ENCODE peak calls at places on chromosomes 11 and 22, in four cellular contexts. L is CD8-positive, alpha-beta T cell; N is cardiac muscle cell; A is brain microvascular endothelial cell. I is an unnamed sample.
A peak's percentile ranks its signal among the peaks of the same experiment; 100 is the strongest.

GRCh38 chr11:124075492-124075840 is 34.3 kb upstream of the OR10G7 start:
- DNase-seq in L (no peak), N (no peak), A (no peak), I (no peak)

GRCh38 chr11:18171377-18172000 is 1.1 kb upstream of the MRGPRX4 start:
- DNase-seq in L (no peak), N (peak; percentile 47), A (peak; percentile 12), I (no peak)

GRCh38 chr11:269146-269890 is 8.9 kb upstream of the NLRP6 start:
- DNase-seq in L (peak; percentile 77), N (no peak), A (no peak), I (no peak)

GRCh38 chr11:113174862-113175261 is 139.5 kb upstream of the TTC12 start:
- DNase-seq in L (no peak), N (peak; percentile 31), A (no peak), I (no peak)

GRCh38 chr11:2892215-2893020 is 6.8 kb upstream of the CDKN1C start:
- DNase-seq in L (peak; percentile 80), N (peak; percentile 74), A (no peak), I (no peak)

GRCh38 chr22:48105254-48105653 is 1342.8 kb downstream of the TBC1D22A start:
- DNase-seq in L (no peak), N (no peak), A (no peak), I (no peak)

GRCh38 chr22:49281467-49282340 is 546.0 kb downstream of the BRD1 start:
- DNase-seq in L (no peak), N (no peak), A (peak; percentile 2), I (no peak)

GRCh38 chr11:19419021-19419750 is 178.4 kb upstream of the E2F8 start:
- DNase-seq in L (no peak), N (peak; percentile 74), A (peak; percentile 14), I (no peak)

GRCh38 chr11:119974467-119974866 is 163.4 kb downstream of the TRIM29 start:
- DNase-seq in L (peak; percentile 15), N (no peak), A (no peak), I (no peak)

GRCh38 chr11:119056397-119056999 is 507 bp downstream of the HYOU1 start:
- DNase-seq in L (peak; percentile 64), N (peak; percentile 3), A (no peak), I (no peak)

GRCh38 chr11:133898031-133898769 is 52.9 kb upstream of the SPATA19 start:
- DNase-seq in L (peak; percentile 34), N (no peak), A (no peak), I (no peak)

GRCh38 chr11:121391914-121392313 is 60.2 kb upstream of the SORL1 start:
- DNase-seq in L (no peak), N (no peak), A (no peak), I (peak; percentile 68)

GRCh38 chr22:48796295-48797015 is 1031.2 kb downstream of the BRD1 start:
- DNase-seq in L (no peak), N (no peak), A (no peak), I (no peak)

GRCh38 chr11:6812391-6813005 is 13.0 kb upstream of the OR6A2 start:
- DNase-seq in L (peak; percentile 52), N (peak; percentile 54), A (peak; percentile 22), I (no peak)

GRCh38 chr11:45045692-45046471 is 95.2 kb upstream of the TP53I11 start:
- DNase-seq in L (no peak), N (peak; percentile 79), A (peak; percentile 39), I (peak; percentile 31)

GRCh38 chr11:92111291-92111690 is 113.3 kb upstream of the FAT3 start:
- DNase-seq in L (no peak), N (no peak), A (no peak), I (no peak)

GRCh38 chr11:102516179-102516578 is 14.4 kb downstream of the MMP7 start:
- DNase-seq in L (no peak), N (no peak), A (no peak), I (peak; percentile 52)

GRCh38 chr11:92226331-92227232 is 2.0 kb downstream of the FAT3 start:
- DNase-seq in L (no peak), N (no peak), A (no peak), I (no peak)

GRCh38 chr22:18091478-18091877 is 13.7 kb downstream of the PEX26 start:
- DNase-seq in L (no peak), N (no peak), A (no peak), I (no peak)

GRCh38 chr22:31313366-31314147 is 21.3 kb upstream of the PIK3IP1 start:
- DNase-seq in L (peak; percentile 82), N (peak; percentile 89), A (peak; percentile 62), I (peak; percentile 76)

GRCh38 chr22:36577019-36577418 is 48.1 kb upstream of the EIF3D start:
- DNase-seq in L (no peak), N (peak; percentile 15), A (peak; percentile 89), I (peak; percentile 31)

GRCh38 chr11:64266339-64266738 is 15.0 kb downstream of the PLCB3 start:
- DNase-seq in L (no peak), N (no peak), A (peak; percentile 45), I (no peak)

GRCh38 chr22:50577987-50578775 is at the start of gene CPT1B:
- DNase-seq in L (no peak), N (peak; percentile 42), A (no peak), I (no peak)

GRCh38 chr11:72812968-72813739 is 1.1 kb upstream of the ATG16L2 start:
- DNase-seq in L (peak; percentile 69), N (peak; percentile 59), A (peak; percentile 56), I (no peak)

GRCh38 chr11:118618115-118618990 is 10.9 kb downstream of the PHLDB1 start:
- DNase-seq in L (no peak), N (peak; percentile 94), A (peak; percentile 88), I (no peak)

GRCh38 chr11:134483291-134483690 is 71.2 kb upstream of the B3GAT1 start:
- DNase-seq in L (peak; percentile 45), N (no peak), A (no peak), I (no peak)

GRCh38 chr11:5713695-5714094 is 22.6 kb upstream of the OR56B1 start:
- DNase-seq in L (no peak), N (peak; percentile 57), A (no peak), I (no peak)

GRCh38 chr11:47408598-47409439 is 429 bp downstream of the SLC39A13 start:
- DNase-seq in L (no peak), N (peak; percentile 85), A (peak; percentile 69), I (peak; percentile 55)

GRCh38 chr11:2471048-2471803 is 26.4 kb downstream of the KCNQ1 start:
- DNase-seq in L (peak; percentile 34), N (no peak), A (no peak), I (no peak)

DNA sequence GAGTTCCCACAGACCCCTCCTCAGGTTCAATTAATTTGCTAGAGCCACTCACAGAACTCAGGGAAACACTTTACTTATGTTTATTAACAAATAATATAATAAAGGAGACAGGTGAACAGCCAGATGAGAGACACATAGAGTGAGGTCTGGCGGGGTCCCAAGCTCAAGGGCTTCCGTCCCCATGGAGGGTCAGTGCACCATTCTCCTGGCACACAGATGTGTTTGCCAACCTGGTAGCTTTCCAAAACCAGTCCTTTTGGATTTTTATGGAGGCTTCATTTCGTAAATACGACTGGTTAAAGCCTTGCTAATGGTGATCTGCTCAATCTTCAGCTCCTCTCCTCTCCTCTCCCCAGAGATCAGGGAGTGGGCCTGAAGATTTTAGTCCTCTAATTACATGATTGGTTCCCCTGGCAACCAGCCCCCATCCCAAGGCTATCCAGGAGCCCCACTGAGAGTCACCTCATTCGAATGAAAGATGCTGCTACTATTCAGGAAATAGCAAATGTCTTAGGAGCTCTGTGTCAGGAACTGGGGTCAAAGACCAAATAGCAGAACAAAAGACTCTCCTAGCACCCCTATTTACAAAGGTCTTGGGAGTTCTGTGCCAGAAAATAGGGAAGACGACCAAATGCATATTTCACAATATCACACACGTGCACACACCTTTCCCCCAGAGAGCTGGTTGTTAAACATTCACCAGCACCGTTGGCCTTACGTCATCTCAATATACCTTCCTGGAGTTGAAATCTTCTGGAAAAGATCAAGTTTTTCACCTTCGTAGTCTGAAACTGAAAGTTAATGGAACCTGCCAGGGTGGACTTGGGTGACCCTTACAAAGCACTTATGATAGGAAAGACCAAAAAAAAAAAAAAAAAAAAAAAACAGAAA is 23.8 kb upstream of the CAPRIN1 start:
- DNase-seq in L (no peak), N (no peak), A (no peak), I (no peak)
- H3K27ac ChIP-seq in L (no peak overlapping the region), N (no peak overlapping the region), A (no peak overlapping the region), I (peak overlapping the region; percentile 34)

DNA sequence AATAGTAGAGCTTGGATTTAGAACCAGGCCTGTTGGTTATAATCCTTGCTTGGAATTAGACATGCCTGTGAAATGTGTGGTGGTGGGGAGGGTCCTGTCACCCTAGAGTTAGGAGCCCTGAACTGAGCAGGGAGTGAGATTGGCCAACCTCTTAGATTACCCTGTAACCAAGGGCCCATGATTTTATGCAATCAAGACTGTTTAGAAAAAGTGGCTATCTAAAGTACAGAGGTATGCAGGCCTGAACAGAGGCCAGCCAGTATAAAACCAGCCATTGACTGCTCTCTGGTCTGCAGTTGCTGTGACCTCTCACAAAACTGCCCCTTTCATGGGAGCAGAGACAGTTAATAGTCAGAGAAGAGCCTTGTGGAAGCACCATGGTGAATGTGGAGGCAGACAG is 36.2 kb downstream of the SERPINH1 start:
- DNase-seq in L (no peak), N (no peak), A (no peak), I (no peak)
- H3K27ac ChIP-seq in L (no peak overlapping the region), N (no peak overlapping the region), A (no peak overlapping the region), I (no peak overlapping the region)

GRCh38 chr11:10017050-10017449 is 277.0 kb downstream of the SBF2 start:
- DNase-seq in L (no peak), N (no peak), A (no peak), I (no peak)
- H3K27ac ChIP-seq in L (no peak overlapping the region), N (no peak overlapping the region), A (no peak overlapping the region), I (no peak overlapping the region)

GRCh38 chr22:46250783-46251125 is 661 bp upstream of the CDPF1 start:
- DNase-seq in L (no peak), N (no peak), A (no peak), I (no peak)
- H3K27ac ChIP-seq in L (peak overlapping the region; percentile 66), N (no peak overlapping the region), A (no peak overlapping the region), I (peak overlapping the region; percentile 36)